ENCODE peak calls at places on chromosomes 12 and 14, in ten cellular contexts. I is transverse colon; W is CD8-positive, alpha-beta T cell; G is tibial nerve; U is HFFc6; A is GM23338; H is hepatocyte; Z is epithelial cell of esophagus; P is GM20000; L is AG10803. M is an unnamed sample.

GRCh38 chr14:68593806-68594536 is 198.9 kb downstream of the ZFP36L1 start:
- DNase-seq in A (no peak), I (no peak), W (no peak), P (no peak), H (peak), U (no peak), L (peak), G (no peak), Z (no peak), M (no peak)

GRCh38 chr14:90518075-90518940 is 121.5 kb downstream of the CALM1 start:
- DNase-seq in G (no peak), H (peak), W (no peak), L (no peak), A (no peak), Z (no peak), I (peak), U (no peak), P (no peak), M (no peak)

GRCh38 chr14:103281496-103282231 is 52.4 kb upstream of the EIF5 start:
- DNase-seq in I (peak), H (peak), Z (peak), G (no peak), P (no peak), A (peak), U (peak), L (peak), W (no peak), M (peak)

GRCh38 chr14:24299255-24300191 is at the start of the genes DHRS1 and NOP9:
- DNase-seq in A (peak), I (peak), Z (peak), L (peak), H (peak), W (peak), G (peak), P (peak), U (peak), M (peak)

GRCh38 chr14:68244272-68244975 is 424.8 kb downstream of the RAD51B start:
- DNase-seq in U (no peak), W (no peak), A (no peak), Z (no peak), L (no peak), I (no peak), P (no peak), H (no peak), G (no peak), M (no peak)

GRCh38 chr14:94542811-94543449 is 18.3 kb upstream of the SERPINA4 start:
- DNase-seq in U (no peak), Z (no peak), H (no peak), A (no peak), I (no peak), G (no peak), L (no peak), P (no peak), W (no peak), M (no peak)

GRCh38 chr14:96206461-96206860 is 1.8 kb downstream of the BDKRB2 start:
- DNase-seq in H (no peak), A (no peak), U (no peak), W (no peak), L (no peak), I (peak), G (no peak), P (no peak), Z (peak), M (no peak)

GRCh38 chr12:6277982-6278438 is 32.5 kb upstream of the PLEKHG6 start:
- DNase-seq in Z (peak), W (no peak), A (peak), P (peak), L (no peak), I (peak), U (no peak), G (no peak), H (peak), M (no peak)

GRCh38 chr12:84276215-84276614 is 636.4 kb downstream of the SLC6A15 start:
- DNase-seq in A (no peak), G (no peak), P (no peak), U (no peak), I (no peak), Z (no peak), L (no peak), W (no peak), H (no peak), M (no peak)

GRCh38 chr14:106694638-106695393 is 1168.4 kb downstream of the TMEM121 start:
- DNase-seq in W (peak), H (no peak), U (no peak), A (peak), I (peak), G (peak), L (no peak), P (peak), Z (peak), M (no peak)

GRCh38 chr12:61993734-61994345 is 266.4 kb upstream of the USP15 start:
- DNase-seq in Z (peak), P (no peak), H (peak), L (peak), G (no peak), A (peak), I (no peak), W (no peak), U (no peak), M (no peak)

GRCh38 chr12:6367065-6367968 is 8.0 kb downstream of the SCNN1A start:
- DNase-seq in P (peak), Z (no peak), L (no peak), W (no peak), G (no peak), U (no peak), A (no peak), H (no peak), I (no peak), M (no peak)

GRCh38 chr14:103014466-103015319 is 42.7 kb downstream of the CDC42BPB start:
- DNase-seq in H (no peak), W (no peak), L (peak), A (peak), I (no peak), P (no peak), U (peak), Z (peak), G (no peak), M (no peak)

GRCh38 chr14:98721061-98721460 is 550.9 kb downstream of the BCL11B start:
- DNase-seq in U (no peak), P (no peak), G (no peak), A (no peak), L (no peak), Z (no peak), H (no peak), W (no peak), I (no peak), M (no peak)

GRCh38 chr12:17680220-17680619 is 409.8 kb downstream of the RERGL start:
- DNase-seq in Z (no peak), G (no peak), A (peak), U (no peak), H (no peak), P (no peak), W (no peak), L (no peak), I (no peak), M (no peak)

GRCh38 chr14:50225067-50225973 is 6.1 kb downstream of the SOS2 start:
- DNase-seq in G (peak), W (no peak), L (peak), I (no peak), H (no peak), U (peak), P (no peak), A (peak), Z (peak), M (no peak)

GRCh38 chr14:33839193-33840076 is 111.4 kb downstream of the EGLN3 start:
- DNase-seq in A (peak), G (peak), I (peak), W (peak), P (peak), H (peak), U (peak), L (peak), Z (peak), M (peak)

DNA sequence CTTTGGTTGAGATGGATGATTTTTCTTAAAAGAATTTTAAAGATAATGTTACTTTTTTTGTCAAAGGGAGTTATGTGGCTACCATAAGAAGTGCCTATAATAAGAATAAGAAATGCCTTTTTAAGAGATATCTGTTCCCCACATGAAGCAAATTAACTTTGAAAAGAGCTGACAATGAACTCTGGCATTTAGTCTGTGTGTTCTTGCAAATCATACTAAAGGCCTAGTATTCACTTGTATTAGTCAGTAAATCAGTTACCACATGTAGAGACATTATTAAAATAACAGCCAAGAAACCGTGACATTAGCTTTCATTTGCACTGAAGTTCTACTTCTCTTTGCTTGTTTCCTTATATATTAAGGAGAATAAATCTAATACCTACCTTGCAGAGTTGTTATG is 296.3 kb downstream of the CCDC91 start:
- DNase-seq in Z (no peak), H (no peak), P (no peak), G (no peak), U (no peak), I (no peak), L (peak), A (no peak), W (no peak), M (no peak)
- TF ChIP-seq CTCF in Z (no peak), H (no peak), P (no peak), G (no peak), U (no peak), I (no peak), L (no peak), A (no peak), W (no peak), M (no peak)

GRCh38 chr14:38405851-38406630 is 150.1 kb upstream of the CLEC14A start:
- DNase-seq in L (peak), A (peak), Z (no peak), W (no peak), U (peak), I (no peak), P (no peak), G (no peak), H (no peak), M (no peak)
- TF ChIP-seq CTCF in L (peak), A (peak), Z (no peak), W (no peak), U (peak), I (no peak), P (no peak), G (no peak), H (no peak), M (no peak)

DNA sequence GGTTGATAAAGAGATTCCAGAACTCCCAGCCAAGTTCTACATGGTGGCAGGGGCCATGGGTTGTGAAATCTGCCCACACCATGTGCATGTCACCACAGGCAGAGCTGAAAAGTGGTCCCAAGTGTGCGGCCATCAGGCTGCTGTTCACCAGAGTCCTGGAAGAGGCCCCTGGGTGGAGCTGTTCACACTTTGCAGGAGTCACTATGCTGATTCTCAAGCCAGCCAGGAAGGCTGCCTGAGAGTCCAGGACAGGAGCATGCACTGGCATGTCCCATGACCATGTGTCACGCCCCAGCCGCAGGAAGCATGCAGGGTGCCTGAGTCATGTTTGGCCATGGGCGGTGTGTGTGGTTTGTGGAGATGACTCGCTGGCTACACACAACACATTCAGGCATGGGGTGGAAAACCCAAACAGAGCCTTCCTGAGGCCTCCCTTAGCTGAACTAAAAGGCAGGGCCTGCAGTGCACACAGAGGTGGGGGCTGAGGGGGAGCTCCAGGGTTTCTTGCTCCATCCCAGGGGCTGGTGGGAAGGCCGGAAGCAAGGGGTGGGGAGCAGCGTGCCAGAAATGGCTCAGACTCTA is 19.5 kb downstream of the ABCB9 start:
- DNase-seq in U (peak), I (peak), A (no peak), W (peak), L (peak), Z (peak), P (peak), G (peak), H (peak), M (no peak)
- TF ChIP-seq CTCF in U (peak), I (peak), A (no peak), W (no peak), L (peak), Z (peak), P (no peak), G (peak), H (peak), M (no peak)

DNA sequence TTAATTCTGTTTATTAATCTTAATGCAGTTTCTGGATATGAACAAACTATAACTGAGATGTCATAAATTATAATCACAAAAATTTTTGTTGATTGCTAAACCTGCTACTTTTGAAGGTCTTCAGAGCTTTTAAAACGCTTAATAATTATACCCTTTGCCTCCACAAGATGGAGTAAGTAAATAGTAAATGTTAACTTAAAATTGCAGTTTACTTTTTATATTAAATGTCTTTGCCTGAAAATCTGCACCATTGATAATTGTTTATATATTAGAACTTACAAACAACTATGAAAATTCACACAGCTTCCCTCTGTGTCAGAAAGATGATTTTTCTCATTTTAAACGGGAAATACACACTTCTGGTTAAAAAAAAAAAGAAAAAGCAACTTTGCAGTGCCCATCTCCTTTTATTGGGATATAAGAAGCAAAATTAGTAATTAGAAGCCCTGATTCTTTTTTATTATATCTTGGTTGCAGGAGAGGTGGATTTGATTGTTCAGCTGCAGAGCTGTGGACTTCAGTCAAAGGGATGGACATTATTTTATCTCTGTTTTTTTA is 35.6 kb downstream of the SCFD1 start:
- DNase-seq in W (no peak), P (no peak), H (no peak), A (peak), I (no peak), L (peak), Z (peak), U (no peak), G (no peak), M (no peak)
- TF ChIP-seq CTCF in W (peak), P (no peak), H (peak), A (peak), I (no peak), L (peak), Z (no peak), U (peak), G (peak), M (peak)

DNA sequence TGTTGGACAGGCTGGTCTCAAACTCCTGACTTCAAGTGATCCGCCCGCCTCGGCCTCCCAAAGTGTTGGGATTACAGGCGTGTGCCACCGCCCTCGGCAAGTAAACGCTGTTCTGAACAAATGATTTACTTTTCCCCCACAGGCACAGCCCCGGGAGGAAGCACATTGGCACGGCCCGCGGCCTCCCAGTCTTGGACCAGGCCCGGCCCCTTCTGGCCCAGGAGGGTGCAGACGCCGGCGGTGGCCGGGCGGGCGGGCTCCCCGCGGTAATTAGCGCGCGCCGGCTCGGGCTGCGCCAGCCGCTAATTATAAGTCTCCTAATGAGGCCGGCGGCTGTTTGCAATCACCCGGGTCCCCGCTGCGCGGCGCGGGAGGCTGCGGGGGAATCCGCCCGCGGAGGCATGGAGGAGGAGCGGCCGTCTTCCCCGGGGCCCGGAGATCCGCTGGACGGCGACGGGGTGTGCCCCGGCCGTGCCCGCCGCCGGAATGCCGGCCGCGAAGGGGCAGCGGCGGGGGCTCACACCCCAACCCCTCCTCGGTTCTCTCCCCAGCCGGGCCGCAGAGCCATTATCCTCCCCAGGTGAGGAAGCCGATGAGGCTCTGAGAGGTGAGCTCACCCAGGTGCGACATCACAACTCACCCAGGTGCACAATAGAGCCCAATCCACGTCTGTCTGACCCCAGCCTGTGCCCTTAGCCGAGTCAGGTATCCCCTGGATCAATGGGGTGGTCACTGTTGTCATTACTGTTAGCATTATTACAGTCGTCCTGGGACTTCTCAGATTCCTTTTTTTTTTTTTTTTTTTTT is 3.3 kb upstream of the POP5 start:
- DNase-seq in H (peak), P (peak), W (peak), U (no peak), A (peak), L (no peak), G (peak), I (peak), Z (peak), M (no peak)
- TF ChIP-seq CTCF in H (peak), P (peak), W (peak), U (peak), A (no peak), L (peak), G (peak), I (peak), Z (peak), M (peak)

GRCh38 chr14:74262076-74262475 is 22.8 kb downstream of the VSX2 start:
- DNase-seq in L (no peak), P (no peak), I (no peak), G (no peak), U (no peak), Z (no peak), H (no peak), W (no peak), A (no peak), M (no peak)
- TF ChIP-seq CTCF in L (no peak), P (no peak), I (no peak), G (no peak), U (no peak), Z (no peak), H (no peak), W (no peak), A (no peak), M (no peak)

DNA sequence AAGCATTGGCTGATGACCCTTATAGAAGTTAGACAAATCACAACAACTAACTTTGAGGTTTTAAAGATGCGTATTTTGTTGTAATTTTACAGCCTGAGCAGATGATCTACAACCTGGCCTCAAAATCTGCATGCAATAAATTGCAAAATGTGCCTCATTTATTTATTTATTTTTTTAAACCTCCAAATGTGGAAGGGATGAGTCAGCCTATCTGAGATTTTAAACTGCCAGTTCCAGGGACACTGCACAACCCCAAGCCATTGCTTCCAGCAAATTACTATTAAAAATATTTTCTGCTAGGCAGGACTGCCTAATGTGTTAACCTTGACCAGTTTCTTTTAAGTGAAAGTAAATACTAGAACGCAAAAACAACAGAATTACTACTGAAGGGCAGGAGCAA is 96.2 kb upstream of the NAV3 start:
- DNase-seq in G (no peak), P (no peak), U (peak), W (no peak), Z (peak), L (peak), I (no peak), H (no peak), A (no peak), M (no peak)
- TF ChIP-seq CTCF in G (no peak), P (no peak), U (no peak), W (no peak), Z (no peak), L (no peak), I (no peak), H (no peak), A (no peak), M (no peak)

DNA sequence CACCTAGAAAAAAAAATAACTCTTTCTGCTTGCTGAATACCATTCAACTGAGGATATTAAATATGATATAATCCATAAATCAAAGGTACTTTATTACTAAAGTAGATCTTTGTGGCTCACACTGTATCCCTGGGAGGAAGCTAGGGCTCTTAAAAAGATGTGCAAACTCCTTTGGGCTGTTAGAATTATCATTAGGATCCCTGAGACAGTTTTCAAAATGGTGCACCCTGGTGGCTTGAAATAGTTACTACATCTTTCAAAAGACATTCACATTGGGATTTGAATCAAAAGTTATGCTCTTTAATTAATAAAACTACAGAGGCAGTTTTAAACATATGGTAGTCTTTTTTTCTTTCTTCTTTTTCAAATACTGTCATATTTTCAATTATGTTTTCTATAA is 228.5 kb upstream of the G2E3 start:
- DNase-seq in L (peak), A (peak), W (no peak), G (no peak), I (no peak), H (no peak), Z (peak), P (no peak), U (no peak), M (no peak)
- TF ChIP-seq CTCF in L (peak), A (peak), W (no peak), G (no peak), I (peak), H (peak), Z (peak), P (no peak), U (peak), M (peak)